ENCODE peak calls at places on chromosome 4, in ten cellular contexts. B, P, R, T, Y, D, N, E, V and O are unnamed samples.
A peak's percentile ranks its signal among the peaks of the same experiment; 100 is the strongest.

GRCh38 chr4:185004562-185005208 is 13.6 kb upstream of the HELT start:
- DNase-seq in B (peak; percentile 55), P (no peak), R (peak; percentile 16), T (no peak), Y (peak; percentile 45), D (peak; percentile 55), N (peak; percentile 30), E (no peak), V (no peak), O (peak; percentile 21)

GRCh38 chr4:54096563-54096962 is 3.4 kb upstream of the GSX2 start:
- DNase-seq in B (no peak), P (no peak), R (no peak), T (no peak), Y (no peak), D (no peak), N (no peak), E (no peak), V (no peak), O (no peak)

GRCh38 chr4:185128272-185129119 is 14.6 kb upstream of the SLC25A4 start:
- DNase-seq in B (no peak), P (no peak), R (peak; percentile 22), T (peak; percentile 19), Y (peak; percentile 64), D (no peak), N (peak; percentile 43), E (no peak), V (no peak), O (no peak)

GRCh38 chr4:128311659-128312392 is 24.2 kb upstream of the PGRMC2 start:
- DNase-seq in B (peak; percentile 49), P (no peak), R (peak; percentile 45), T (no peak), Y (no peak), D (no peak), N (no peak), E (no peak), V (no peak), O (no peak)

GRCh38 chr4:174089711-174090110 is 193.8 kb downstream of the FBXO8 start:
- DNase-seq in B (no peak), P (no peak), R (no peak), T (no peak), Y (no peak), D (no peak), N (no peak), E (no peak), V (no peak), O (no peak)

GRCh38 chr4:108959497-108959896 is 196.6 kb upstream of the ETNPPL start:
- DNase-seq in B (no peak), P (no peak), R (no peak), T (peak; percentile 51), Y (no peak), D (no peak), N (no peak), E (no peak), V (peak; percentile 34), O (no peak)

GRCh38 chr4:169060396-169061081 is 50.5 kb upstream of the CBR4 start:
- DNase-seq in B (no peak), P (no peak), R (no peak), T (no peak), Y (no peak), D (no peak), N (no peak), E (no peak), V (no peak), O (peak; percentile 30)

GRCh38 chr4:110088670-110089069 is 109.7 kb downstream of the ELOVL6 start:
- DNase-seq in B (no peak), P (peak; percentile 55), R (no peak), T (peak; percentile 78), Y (no peak), D (no peak), N (no peak), E (no peak), V (peak; percentile 76), O (no peak)

GRCh38 chr4:154732669-154733068 is 11.1 kb upstream of the LRAT start:
- DNase-seq in B (no peak), P (no peak), R (no peak), T (no peak), Y (no peak), D (no peak), N (no peak), E (no peak), V (no peak), O (no peak)

GRCh38 chr4:125519376-125520171 is 204.8 kb downstream of the FAT4 start:
- DNase-seq in B (no peak), P (no peak), R (no peak), T (no peak), Y (no peak), D (no peak), N (no peak), E (no peak), V (no peak), O (no peak)

GRCh38 chr4:173001571-173001970 is 167.0 kb upstream of the GALNT7 start:
- DNase-seq in B (no peak), P (no peak), R (no peak), T (peak; percentile 89), Y (no peak), D (no peak), N (no peak), E (no peak), V (peak; percentile 82), O (no peak)

GRCh38 chr4:39825741-39826231 is 127.8 kb downstream of the UBE2K start:
- DNase-seq in B (no peak), P (no peak), R (no peak), T (peak; percentile 70), Y (no peak), D (no peak), N (no peak), E (no peak), V (peak; percentile 71), O (no peak)
- TF ChIP-seq CTCF in B (no peak), P (no peak), R (no peak), T (no peak), Y (no peak), D (no peak), N (no peak), E (no peak), V (no peak), O (no peak)

GRCh38 chr4:113958766-113959540 is 20.5 kb downstream of the ARSJ start:
- DNase-seq in B (no peak), P (no peak), R (no peak), T (peak; percentile 96), Y (no peak), D (no peak), N (no peak), E (no peak), V (peak; percentile 97), O (no peak)
- H3K36me3 ChIP-seq in B (no peaks in the 10 kb centered on the region), P (no peaks in the 10 kb centered on the region), R (no peaks in the 10 kb centered on the region), T (no peaks in the 10 kb centered on the region), Y (no peaks in the 10 kb centered on the region), D (no peaks in the 10 kb centered on the region), N (no peaks in the 10 kb centered on the region), E (no peaks in the 10 kb centered on the region), V (peaks cover 8% of the 10 kb centered on the region), O (no peaks in the 10 kb centered on the region)

GRCh38 chr4:99022566-99022965 is 27.0 kb downstream of the METAP1 start:
- DNase-seq in B (no peak), P (no peak), R (no peak), T (no peak), Y (no peak), D (no peak), N (no peak), E (no peak), V (no peak), O (no peak)
- H3K9me3 ChIP-seq in B (no peaks in the 10 kb centered on the region), P (peaks cover 17% of the 10 kb centered on the region), R (peaks cover 5% of the 10 kb centered on the region), T (no peaks in the 10 kb centered on the region), Y (no peaks in the 10 kb centered on the region), D (no peaks in the 10 kb centered on the region), N (peaks cover 26% of the 10 kb centered on the region), E (no peaks in the 10 kb centered on the region), V (peaks cover 11% of the 10 kb centered on the region), O (no peaks in the 10 kb centered on the region)

GRCh38 chr4:89427765-89428164 is 120.2 kb upstream of the GPRIN3 start:
- DNase-seq in B (no peak), P (no peak), R (no peak), T (no peak), Y (no peak), D (no peak), N (no peak), E (no peak), V (no peak), O (no peak)
- TF ChIP-seq CTCF in B (no peak), P (no peak), R (no peak), T (no peak), Y (no peak), D (no peak), N (no peak), E (no peak), V (no peak), O (no peak)